ENCODE peak calls at places on chromosome 19, in six cellular contexts. One of them, this sample, is unnamed.

GRCh38 chr19:55563261-55563690 is 17.4 kb downstream of the ZNF579 start:
- DNase-seq in GM12878: no peak
- DNase-seq in HCT116: no peak
- DNase-seq in HepG2: no peak
- DNase-seq in A549: no peak
- DNase-seq in H1: no peak
- DNase-seq in this sample: no peak

GRCh38 chr19:34676697-34677385 is at the start of gene SCGB2B2:
- DNase-seq in GM12878: peak; percentile 50
- DNase-seq in HCT116: peak; percentile 80
- DNase-seq in H1: no peak
- DNase-seq in HepG2: no peak
- DNase-seq in A549: peak; percentile 90
- DNase-seq in this sample: no peak

GRCh38 chr19:33375760-33376159 is 2.3 kb downstream of the CEBPG start:
- DNase-seq in A549: no peak
- DNase-seq in GM12878: no peak
- DNase-seq in HepG2: peak; percentile 46
- DNase-seq in HCT116: no peak
- DNase-seq in H1: no peak
- DNase-seq in this sample: peak; percentile 51

GRCh38 chr19:58498316-58499020 is 13.3 kb downstream of the SLC27A5 start:
- DNase-seq in A549: no peak
- DNase-seq in HepG2: no peak
- DNase-seq in HCT116: no peak
- DNase-seq in GM12878: no peak
- DNase-seq in H1: no peak
- DNase-seq in this sample: no peak

GRCh38 chr19:8135946-8136618 is 13.3 kb downstream of the FBN3 start:
- DNase-seq in A549: no peak
- DNase-seq in H1: no peak
- DNase-seq in HepG2: peak; percentile 38
- DNase-seq in HCT116: no peak
- DNase-seq in GM12878: no peak
- DNase-seq in this sample: no peak

GRCh38 chr19:10226376-10227214 is 4.5 kb downstream of the S1PR2 start:
- DNase-seq in HCT116: no peak
- DNase-seq in H1: no peak
- DNase-seq in GM12878: no peak
- DNase-seq in A549: no peak
- DNase-seq in HepG2: no peak
- DNase-seq in this sample: peak; percentile 95

GRCh38 chr19:16303755-16304154 is 20.9 kb upstream of the KLF2 start:
- DNase-seq in H1: no peak
- DNase-seq in A549: no peak
- DNase-seq in GM12878: no peak
- DNase-seq in HepG2: no peak
- DNase-seq in HCT116: no peak
- DNase-seq in this sample: no peak

GRCh38 chr19:47309608-47310007 is at the start of gene C5AR1:
- DNase-seq in H1: no peak
- DNase-seq in HepG2: no peak
- DNase-seq in A549: no peak
- DNase-seq in HCT116: no peak
- DNase-seq in GM12878: no peak
- DNase-seq in this sample: no peak

GRCh38 chr19:2695288-2695866 is 7.1 kb downstream of the GNG7 start:
- DNase-seq in H1: no peak
- DNase-seq in HCT116: no peak
- DNase-seq in GM12878: no peak
- DNase-seq in A549: no peak
- DNase-seq in HepG2: no peak
- DNase-seq in this sample: no peak

GRCh38 chr19:46147791-46148288 is at the start of gene IGFL2:
- DNase-seq in HepG2: no peak
- DNase-seq in GM12878: no peak
- DNase-seq in H1: no peak
- DNase-seq in HCT116: peak; percentile 15
- DNase-seq in A549: no peak
- DNase-seq in this sample: no peak

GRCh38 chr19:28292822-28293500 is 920.0 kb downstream of the UQCRFS1 start:
- DNase-seq in HepG2: no peak
- DNase-seq in H1: no peak
- DNase-seq in A549: no peak
- DNase-seq in HCT116: no peak
- DNase-seq in GM12878: no peak
- DNase-seq in this sample: no peak

GRCh38 chr19:46975918-46976782 is 43.5 kb upstream of the NPAS1 start:
- DNase-seq in HCT116: peak; percentile 3
- DNase-seq in HepG2: peak; percentile 70
- DNase-seq in GM12878: no peak
- DNase-seq in H1: peak; percentile 59
- DNase-seq in A549: no peak
- DNase-seq in this sample: peak; percentile 93

GRCh38 chr19:58229255-58229639 is 533 bp downstream of the ZNF544 start:
- DNase-seq in H1: no peak
- DNase-seq in HCT116: no peak
- DNase-seq in HepG2: peak; percentile 30
- DNase-seq in A549: peak; percentile 32
- DNase-seq in GM12878: no peak
- DNase-seq in this sample: peak; percentile 12

DNA sequence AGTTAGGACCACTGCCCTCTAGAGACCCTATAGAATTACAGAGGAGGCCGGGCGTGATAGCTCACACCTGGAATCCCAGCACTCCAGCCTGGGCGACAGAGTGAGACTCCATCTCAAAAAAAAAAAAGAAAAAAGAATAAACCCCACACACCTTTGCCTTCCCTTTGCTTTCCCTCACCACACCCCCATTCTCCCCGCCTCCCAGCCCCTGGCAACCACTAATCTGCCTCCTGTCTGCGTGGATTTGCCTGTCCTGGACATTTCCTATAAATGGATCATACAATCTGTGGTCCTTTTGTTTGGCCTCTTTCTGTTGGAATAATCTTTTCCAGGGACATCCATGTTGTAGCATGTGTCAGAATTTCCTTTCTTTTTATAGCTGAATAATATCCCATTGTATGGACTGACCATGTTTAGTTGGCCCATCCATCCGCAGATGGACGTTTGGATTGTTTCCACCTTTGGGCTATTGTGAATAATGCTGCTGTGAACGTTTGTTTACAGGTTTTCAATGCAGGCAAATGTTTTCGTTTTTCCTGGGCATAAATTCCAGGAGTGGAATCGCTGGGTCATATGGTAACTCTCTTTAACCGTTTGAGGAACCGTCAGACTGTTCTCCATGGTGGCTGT is 15.3 kb downstream of the NACC1 start:
- DNase-seq in HepG2: no peak
- DNase-seq in GM12878: no peak
- DNase-seq in A549: no peak
- DNase-seq in H1: no peak
- DNase-seq in HCT116: no peak
- DNase-seq in this sample: no peak
- TF ChIP-seq CEBPB in HepG2: no peak
- TF ChIP-seq CEBPB in GM12878: no peak
- TF ChIP-seq CEBPB in A549: no peak
- TF ChIP-seq CEBPB in H1: no peak
- TF ChIP-seq CEBPB in HCT116: no peak
- TF ChIP-seq CEBPB in this sample: no peak

GRCh38 chr19:29318581-29318980 is 105.6 kb upstream of the UQCRFS1 start:
- DNase-seq in A549: no peak
- DNase-seq in H1: no peak
- DNase-seq in HepG2: no peak
- DNase-seq in HCT116: no peak
- DNase-seq in GM12878: no peak
- DNase-seq in this sample: no peak
- TF ChIP-seq POLR2A in A549: no peak
- TF ChIP-seq POLR2A in H1: no peak
- TF ChIP-seq POLR2A in HepG2: no peak
- TF ChIP-seq POLR2A in HCT116: no peak
- TF ChIP-seq POLR2A in GM12878: no peak
- TF ChIP-seq POLR2A in this sample: no peak

GRCh38 chr19:12918253-12918652 is 840 bp downstream of the SYCE2 start:
- DNase-seq in H1: no peak
- DNase-seq in GM12878: no peak
- DNase-seq in A549: no peak
- DNase-seq in HCT116: no peak
- DNase-seq in HepG2: no peak
- DNase-seq in this sample: no peak

GRCh38 chr19:12913011-12913561 is 6.0 kb downstream of the SYCE2 start:
- DNase-seq in HepG2: peak; percentile 62
- DNase-seq in A549: no peak
- DNase-seq in GM12878: no peak
- DNase-seq in H1: no peak
- DNase-seq in HCT116: no peak
- DNase-seq in this sample: peak; percentile 42

DNA sequence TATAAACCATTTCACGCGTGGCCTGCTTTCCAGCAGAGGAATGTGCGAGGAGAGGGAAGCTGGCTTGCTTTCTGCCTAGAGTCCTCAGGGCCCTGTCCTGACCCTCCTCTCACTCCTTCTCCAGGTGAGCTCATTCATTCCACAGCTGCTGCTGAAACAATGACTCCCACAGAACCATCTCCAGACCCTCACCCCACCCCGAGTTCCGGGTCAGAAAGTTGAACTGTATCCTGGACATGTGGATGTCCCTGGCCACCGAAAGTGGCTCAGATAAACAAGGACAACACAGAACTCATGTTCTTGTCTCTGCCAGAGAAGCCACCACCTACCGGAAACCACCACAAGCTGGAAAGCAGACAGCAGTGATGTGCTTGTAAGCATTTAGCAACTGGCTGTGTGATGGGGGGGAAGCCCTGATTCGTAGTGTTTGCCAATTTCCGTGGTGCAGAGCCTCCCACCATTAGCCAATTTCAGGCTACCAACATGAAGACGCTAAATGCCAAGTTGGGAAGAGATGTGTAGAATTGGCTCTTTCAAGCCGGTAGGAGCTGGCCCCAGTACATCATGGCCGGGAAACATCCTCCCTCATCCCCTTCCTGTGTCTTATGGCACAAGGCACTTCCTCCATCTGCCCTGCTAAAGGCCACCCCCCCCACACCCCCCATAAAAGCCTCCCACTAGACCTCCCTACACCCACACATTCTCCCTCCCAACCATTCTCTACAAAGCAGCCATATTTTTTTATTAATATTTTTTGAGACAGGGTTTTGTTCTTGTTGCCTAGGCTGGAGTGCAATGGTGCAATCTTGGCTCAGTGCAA is 5.0 kb downstream of the SYCE2 start:
- DNase-seq in H1: no peak
- DNase-seq in HCT116: no peak
- DNase-seq in A549: no peak
- DNase-seq in GM12878: no peak
- DNase-seq in HepG2: peak; percentile 49
- DNase-seq in this sample: no peak
- TF ChIP-seq CEBPB in H1: no peak
- TF ChIP-seq CEBPB in HCT116: no peak
- TF ChIP-seq CEBPB in A549: no peak
- TF ChIP-seq CEBPB in GM12878: no peak
- TF ChIP-seq CEBPB in HepG2: no peak
- TF ChIP-seq CEBPB in this sample: no peak

DNA sequence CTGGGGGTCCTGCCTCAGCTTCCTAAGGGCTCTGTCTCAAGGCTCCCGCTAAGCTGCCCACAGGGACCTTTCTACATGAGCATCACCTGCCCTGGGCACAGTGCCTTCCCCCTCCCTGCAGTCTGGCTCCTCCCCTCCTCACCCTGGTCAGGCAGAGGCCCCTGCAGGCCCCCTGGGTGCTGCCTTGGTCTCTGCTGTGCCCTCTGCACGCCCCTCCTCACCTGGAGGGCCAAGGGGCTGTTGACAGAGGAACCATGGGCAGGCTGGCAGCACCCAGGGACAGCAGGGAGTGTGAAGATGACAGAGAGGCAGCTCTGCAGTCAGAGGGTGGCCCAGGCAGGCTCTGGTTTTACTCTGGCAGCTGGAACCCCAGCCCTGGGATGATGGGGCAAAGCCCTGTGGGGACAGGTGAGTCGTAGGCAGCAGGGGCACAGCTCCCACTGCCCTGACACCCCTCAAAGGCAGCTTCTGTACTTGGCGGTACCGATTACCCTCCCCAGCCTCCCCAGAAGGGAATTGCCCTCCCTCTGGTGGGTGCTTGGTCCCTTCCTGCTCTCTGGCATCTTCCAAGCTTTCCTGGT is 43.1 kb downstream of the SUGP2 start:
- DNase-seq in A549: no peak
- DNase-seq in GM12878: no peak
- DNase-seq in HCT116: no peak
- DNase-seq in H1: no peak
- DNase-seq in HepG2: no peak
- DNase-seq in this sample: no peak
- TF ChIP-seq POLR2A in A549: no peak
- TF ChIP-seq POLR2A in GM12878: no peak
- TF ChIP-seq POLR2A in HCT116: no peak
- TF ChIP-seq POLR2A in H1: no peak
- TF ChIP-seq POLR2A in HepG2: no peak
- TF ChIP-seq POLR2A in this sample: no peak

DNA sequence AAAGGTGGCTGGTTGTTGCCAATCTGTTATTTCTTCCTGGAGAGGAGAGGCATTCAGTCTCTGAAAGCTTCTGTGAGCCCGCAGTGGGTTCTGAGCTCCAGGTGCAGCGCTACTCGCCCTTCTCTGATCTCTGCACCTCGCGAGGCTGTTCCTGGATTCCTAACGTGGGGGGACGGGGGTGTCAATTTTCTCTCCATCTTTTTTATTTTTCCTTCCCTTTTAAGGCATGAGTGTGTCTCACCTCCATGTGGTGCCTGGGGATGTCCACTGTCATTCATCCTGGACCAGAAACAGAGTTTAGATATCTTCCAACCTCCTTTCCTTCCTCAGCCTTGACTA is 626 bp downstream of the ZNF233 start:
- DNase-seq in GM12878: no peak
- DNase-seq in A549: no peak
- DNase-seq in H1: no peak
- DNase-seq in HCT116: no peak
- DNase-seq in HepG2: no peak
- DNase-seq in this sample: no peak
- TF ChIP-seq CEBPB in GM12878: no peak
- TF ChIP-seq CEBPB in A549: no peak
- TF ChIP-seq CEBPB in H1: no peak
- TF ChIP-seq CEBPB in HCT116: no peak
- TF ChIP-seq CEBPB in HepG2: no peak
- TF ChIP-seq CEBPB in this sample: no peak

GRCh38 chr19:36023432-36023831 is 9.2 kb downstream of the CLIP3 start:
- DNase-seq in GM12878: no peak
- DNase-seq in A549: no peak
- DNase-seq in H1: no peak
- DNase-seq in HCT116: no peak
- DNase-seq in HepG2: no peak
- DNase-seq in this sample: no peak
- TF ChIP-seq POLR2A in GM12878: no peak
- TF ChIP-seq POLR2A in A549: no peak
- TF ChIP-seq POLR2A in H1: no peak
- TF ChIP-seq POLR2A in HCT116: no peak
- TF ChIP-seq POLR2A in HepG2: no peak
- TF ChIP-seq POLR2A in this sample: no peak

GRCh38 chr19:44627631-44628030 is 14.3 kb downstream of the IGSF23 start:
- DNase-seq in A549: no peak
- DNase-seq in HCT116: no peak
- DNase-seq in HepG2: no peak
- DNase-seq in H1: no peak
- DNase-seq in GM12878: no peak
- DNase-seq in this sample: no peak
- TF ChIP-seq CEBPB in A549: no peak
- TF ChIP-seq CEBPB in HCT116: no peak
- TF ChIP-seq CEBPB in HepG2: no peak
- TF ChIP-seq CEBPB in H1: no peak
- TF ChIP-seq CEBPB in GM12878: no peak
- TF ChIP-seq CEBPB in this sample: no peak

This sample was measured in IMR-90.